ENCODE peak calls at places on chromosomes 7 and 10, in ten cellular contexts. C is CD8-positive, alpha-beta memory T cell; T is body of pancreas; N is tibial artery; P is colonic mucosa; A is stomach; Z is AG04450; S is GM23248; G is esophagus squamous epithelium; I is endodermal cell. O is an unnamed sample.
A peak's percentile ranks its signal among the peaks of the same experiment; 100 is the strongest.

GRCh38 chr10:122688293-122688989 is 11.2 kb downstream of the C10orf120 start:
- DNase-seq in C (no peak), T (peak; percentile 40), N (no peak), P (no peak), A (no peak), Z (no peak), S (peak; percentile 19), G (no peak), I (peak; percentile 56), O (no peak)

GRCh38 chr7:30505174-30505697 is 607 bp upstream of the GGCT start:
- DNase-seq in C (no peak), T (no peak), N (no peak), P (no peak), A (no peak), Z (no peak), S (no peak), G (no peak), I (no peak), O (no peak)

GRCh38 chr10:69807122-69807521 is 5.4 kb downstream of the COL13A1 start:
- DNase-seq in C (no peak), T (no peak), N (no peak), P (no peak), A (no peak), Z (peak; percentile 41), S (peak; percentile 72), G (no peak), I (no peak), O (no peak)

GRCh38 chr10:128009357-128009756 is 102.5 kb downstream of the PTPRE start:
- DNase-seq in C (no peak), T (no peak), N (no peak), P (no peak), A (no peak), Z (no peak), S (no peak), G (no peak), I (no peak), O (no peak)

GRCh38 chr10:5988336-5988920 is 11.1 kb upstream of the IL15RA start:
- DNase-seq in C (no peak), T (no peak), N (no peak), P (no peak), A (no peak), Z (no peak), S (no peak), G (no peak), I (no peak), O (no peak)

GRCh38 chr10:11603741-11604140 is 7.7 kb downstream of the USP6NL start:
- DNase-seq in C (no peak), T (no peak), N (no peak), P (no peak), A (no peak), Z (no peak), S (no peak), G (no peak), I (no peak), O (no peak)

GRCh38 chr7:92131093-92131492 is 3.2 kb downstream of the CYP51A1 start:
- DNase-seq in C (no peak), T (no peak), N (no peak), P (no peak), A (no peak), Z (no peak), S (no peak), G (no peak), I (no peak), O (no peak)

GRCh38 chr10:69958232-69958902 is 94.3 kb upstream of the MACROH2A2 start:
- DNase-seq in C (no peak), T (peak; percentile 30), N (no peak), P (peak; percentile 39), A (peak; percentile 27), Z (no peak), S (peak; percentile 66), G (no peak), I (peak; percentile 73), O (no peak)

GRCh38 chr10:87700031-87700796 is 40.5 kb downstream of the PAPSS2 start:
- DNase-seq in C (no peak), T (no peak), N (no peak), P (no peak), A (no peak), Z (no peak), S (peak; percentile 86), G (no peak), I (no peak), O (no peak)

GRCh38 chr7:44678096-44678467 is 70.6 kb upstream of the ZMIZ2 start:
- DNase-seq in C (no peak), T (no peak), N (peak; percentile 29), P (no peak), A (no peak), Z (no peak), S (peak; percentile 70), G (no peak), I (no peak), O (no peak)

GRCh38 chr10:118472961-118473675 is 122.3 kb downstream of the PRLHR start:
- DNase-seq in C (no peak), T (no peak), N (no peak), P (no peak), A (no peak), Z (no peak), S (no peak), G (no peak), I (no peak), O (no peak)

GRCh38 chr7:66927348-66927948 is 6.4 kb downstream of the TMEM248 start:
- DNase-seq in C (no peak), T (no peak), N (no peak), P (no peak), A (no peak), Z (no peak), S (peak; percentile 23), G (no peak), I (no peak), O (no peak)

GRCh38 chr10:64036306-64036930 is 515.2 kb downstream of the REEP3 start:
- DNase-seq in C (no peak), T (no peak), N (no peak), P (no peak), A (no peak), Z (no peak), S (peak; percentile 5), G (no peak), I (no peak), O (no peak)

GRCh38 chr7:25517906-25518305 is 289.6 kb upstream of the NPVF start:
- DNase-seq in C (no peak), T (no peak), N (no peak), P (no peak), A (no peak), Z (no peak), S (no peak), G (no peak), I (peak; percentile 69), O (no peak)

GRCh38 chr10:126895214-126895781 is 9.9 kb upstream of the DOCK1 start:
- DNase-seq in C (no peak), T (peak; percentile 91), N (no peak), P (no peak), A (peak; percentile 80), Z (no peak), S (no peak), G (no peak), I (no peak), O (no peak)

GRCh38 chr10:77189056-77189455 is 448.6 kb downstream of the KCNMA1 start:
- DNase-seq in C (no peak), T (no peak), N (no peak), P (no peak), A (no peak), Z (no peak), S (no peak), G (no peak), I (no peak), O (no peak)

GRCh38 chr7:64429232-64429631 is 115.5 kb downstream of the ZNF736 start:
- DNase-seq in C (no peak), T (no peak), N (no peak), P (no peak), A (no peak), Z (no peak), S (no peak), G (no peak), I (no peak), O (no peak)

GRCh38 chr10:104622598-104623209 is 18.4 kb upstream of the SORCS3 start:
- DNase-seq in C (no peak), T (no peak), N (no peak), P (no peak), A (no peak), Z (no peak), S (peak; percentile 52), G (no peak), I (peak; percentile 85), O (no peak)

GRCh38 chr10:131084791-131085585 is 226.5 kb downstream of the TCERG1L start:
- DNase-seq in C (no peak), T (no peak), N (no peak), P (no peak), A (no peak), Z (no peak), S (no peak), G (no peak), I (no peak), O (no peak)
- H3K9me3 ChIP-seq in C (no peaks in the 10 kb centered on the region), T (no peaks in the 10 kb centered on the region), N (no peaks in the 10 kb centered on the region), P (no peaks in the 10 kb centered on the region), A (no peaks in the 10 kb centered on the region), Z (peaks cover 94% of the 10 kb centered on the region), S (no peaks in the 10 kb centered on the region), G (no peaks in the 10 kb centered on the region), I (no peaks in the 10 kb centered on the region), O (no peaks in the 10 kb centered on the region)

GRCh38 chr7:52786174-52786573 is 249.3 kb upstream of the POM121L12 start:
- DNase-seq in C (no peak), T (no peak), N (no peak), P (no peak), A (no peak), Z (no peak), S (no peak), G (no peak), I (no peak), O (no peak)
- H3K9me3 ChIP-seq in C (no peaks in the 10 kb centered on the region), T (no peaks in the 10 kb centered on the region), N (no peaks in the 10 kb centered on the region), P (no peaks in the 10 kb centered on the region), A (peaks cover 4% of the 10 kb centered on the region), Z (peaks cover 5% of the 10 kb centered on the region), S (no peaks in the 10 kb centered on the region), G (no peaks in the 10 kb centered on the region), I (no peaks in the 10 kb centered on the region), O (no peaks in the 10 kb centered on the region)

GRCh38 chr7:106255246-106255645 is 29.5 kb downstream of the NAMPT start:
- DNase-seq in C (no peak), T (no peak), N (no peak), P (no peak), A (no peak), Z (no peak), S (no peak), G (no peak), I (no peak), O (no peak)
- H3K9me3 ChIP-seq in C (no peaks in the 10 kb centered on the region), T (no peaks in the 10 kb centered on the region), N (no peaks in the 10 kb centered on the region), P (no peaks in the 10 kb centered on the region), A (no peaks in the 10 kb centered on the region), Z (no peaks in the 10 kb centered on the region), S (no peaks in the 10 kb centered on the region), G (no peaks in the 10 kb centered on the region), I (peaks cover 9% of the 10 kb centered on the region), O (no peaks in the 10 kb centered on the region)

DNA sequence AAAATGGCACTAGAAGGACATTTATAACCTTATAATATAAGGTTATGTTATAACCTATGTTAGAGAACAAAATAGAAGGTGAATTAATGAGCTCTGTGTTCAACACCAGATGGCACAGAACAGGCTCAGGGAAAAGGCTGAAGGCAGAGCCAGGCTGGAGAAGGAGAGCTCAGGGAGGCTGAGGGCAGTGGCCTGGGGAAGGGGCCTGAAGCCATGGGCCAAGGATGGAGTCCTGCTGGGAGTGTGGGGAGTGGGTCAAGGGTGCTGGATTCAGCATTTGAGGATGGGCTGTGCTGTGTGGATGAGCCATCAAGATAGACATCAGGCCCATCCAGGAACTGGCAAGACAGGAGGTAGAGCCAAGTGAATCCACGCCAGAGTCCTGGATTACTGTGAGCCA is 218.8 kb downstream of the ZNF248 start:
- DNase-seq in C (no peak), T (no peak), N (no peak), P (no peak), A (no peak), Z (no peak), S (no peak), G (no peak), I (no peak), O (no peak)
- H3K9me3 ChIP-seq in C (no peaks in the 10 kb centered on the region), T (peaks cover 9% of the 10 kb centered on the region), N (no peaks in the 10 kb centered on the region), P (no peaks in the 10 kb centered on the region), A (peaks cover 67% of the 10 kb centered on the region), Z (peaks cover 47% of the 10 kb centered on the region), S (no peaks in the 10 kb centered on the region), G (no peaks in the 10 kb centered on the region), I (peaks cover 26% of the 10 kb centered on the region), O (no peaks in the 10 kb centered on the region)